ENCODE peak calls at places on chromosomes 12 and 14, in ten cellular contexts. Z, J, K, C, W, P, S, I, M and Y are unnamed samples.
A peak's percentile ranks its signal among the peaks of the same experiment; 100 is the strongest.

GRCh38 chr14:55926007-55926406 is 192.2 kb upstream of the PELI2 start:
- DNase-seq in Z (peak; percentile 74), J (no peak), K (no peak), C (no peak), W (no peak), P (peak; percentile 57), S (no peak), I (no peak), M (peak; percentile 39), Y (no peak)

GRCh38 chr14:53306267-53306721 is 153.2 kb upstream of the DDHD1 start:
- DNase-seq in Z (peak; percentile 74), J (peak; percentile 46), K (peak; percentile 62), C (peak; percentile 77), W (peak; percentile 62), P (peak; percentile 34), S (no peak), I (peak; percentile 68), M (peak; percentile 49), Y (peak; percentile 77)

GRCh38 chr12:95857151-95857550 is 1.6 kb upstream of the SNRPF start:
- DNase-seq in Z (no peak), J (no peak), K (no peak), C (no peak), W (no peak), P (no peak), S (no peak), I (no peak), M (no peak), Y (peak; percentile 55)

GRCh38 chr14:39581474-39581873 is 149.2 kb upstream of the FBXO33 start:
- DNase-seq in Z (no peak), J (no peak), K (no peak), C (peak; percentile 65), W (no peak), P (no peak), S (no peak), I (no peak), M (no peak), Y (no peak)

GRCh38 chr12:130166306-130166705 is 4.0 kb downstream of the FZD10 start:
- DNase-seq in Z (no peak), J (no peak), K (no peak), C (no peak), W (no peak), P (peak; percentile 5), S (no peak), I (no peak), M (no peak), Y (peak; percentile 36)

GRCh38 chr14:68507544-68508081 is 285.3 kb downstream of the ZFP36L1 start:
- DNase-seq in Z (no peak), J (no peak), K (no peak), C (no peak), W (no peak), P (no peak), S (no peak), I (no peak), M (no peak), Y (peak; percentile 14)

GRCh38 chr12:26863515-26863914 is 30.5 kb upstream of the ITPR2 start:
- DNase-seq in Z (no peak), J (no peak), K (no peak), C (peak; percentile 81), W (no peak), P (no peak), S (no peak), I (no peak), M (no peak), Y (no peak)

GRCh38 chr12:105240233-105240632 is 4.3 kb upstream of the APPL2 start:
- DNase-seq in Z (no peak), J (no peak), K (no peak), C (peak; percentile 49), W (no peak), P (no peak), S (no peak), I (no peak), M (no peak), Y (no peak)

GRCh38 chr12:105317942-105318614 is 12.4 kb upstream of the C12orf75 start:
- DNase-seq in Z (no peak), J (no peak), K (no peak), C (no peak), W (no peak), P (no peak), S (no peak), I (no peak), M (no peak), Y (no peak)

GRCh38 chr12:49808686-49809368 is 19.4 kb downstream of the NCKAP5L start:
- DNase-seq in Z (peak; percentile 86), J (peak; percentile 41), K (peak; percentile 63), C (no peak), W (no peak), P (no peak), S (no peak), I (peak; percentile 79), M (no peak), Y (peak; percentile 55)

GRCh38 chr12:66063976-66064375 is 66.6 kb downstream of the LLPH start:
- DNase-seq in Z (no peak), J (no peak), K (no peak), C (no peak), W (no peak), P (no peak), S (no peak), I (no peak), M (no peak), Y (no peak)
- H3K4me1 ChIP-seq in Z (no peaks in the 10 kb centered on the region), J (no peaks in the 10 kb centered on the region), K (no peaks in the 10 kb centered on the region), C (no peaks in the 10 kb centered on the region), W (peaks cover 11% of the 10 kb centered on the region), P (no peaks in the 10 kb centered on the region), S (no peaks in the 10 kb centered on the region), I (no peaks in the 10 kb centered on the region), M (no peaks in the 10 kb centered on the region), Y (peaks cover 26% of the 10 kb centered on the region)

DNA sequence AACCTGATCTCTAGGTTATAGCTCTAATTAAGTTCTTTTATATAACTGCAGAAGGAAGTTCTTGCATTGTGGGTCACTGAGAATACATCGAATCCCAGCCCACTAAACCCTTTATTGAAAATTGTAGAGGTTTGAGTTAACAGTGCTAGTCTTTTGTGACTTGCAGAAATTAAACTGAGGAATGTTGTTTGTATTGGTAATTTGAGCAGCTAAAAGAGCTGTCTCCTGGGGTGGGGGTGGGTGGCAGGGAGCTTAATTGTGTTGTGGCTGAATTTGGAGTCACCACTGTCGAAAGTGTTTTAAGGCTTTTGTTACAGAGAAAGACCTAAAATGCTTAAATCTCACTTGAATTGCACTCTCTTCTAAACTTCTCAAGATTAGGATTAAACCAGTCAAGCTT is 3.2 kb upstream of the COX8C start:
- DNase-seq in Z (no peak), J (no peak), K (no peak), C (no peak), W (no peak), P (no peak), S (no peak), I (no peak), M (no peak), Y (no peak)
- H3K9me3 ChIP-seq in Z (no peaks in the 10 kb centered on the region), J (no peaks in the 10 kb centered on the region), K (no peaks in the 10 kb centered on the region), C (peaks cover 8% of the 10 kb centered on the region), W (peaks cover 10% of the 10 kb centered on the region), P (no peaks in the 10 kb centered on the region), S (no peaks in the 10 kb centered on the region), I (no peaks in the 10 kb centered on the region), M (no peaks in the 10 kb centered on the region), Y (peaks cover 47% of the 10 kb centered on the region)

GRCh38 chr12:790253-790563 is 37.8 kb downstream of the WNK1 start:
- DNase-seq in Z (no peak), J (no peak), K (no peak), C (no peak), W (no peak), P (no peak), S (no peak), I (no peak), M (no peak), Y (no peak)

GRCh38 chr12:793037-793436 is 40.7 kb downstream of the WNK1 start:
- DNase-seq in Z (no peak), J (no peak), K (no peak), C (no peak), W (no peak), P (no peak), S (no peak), I (no peak), M (no peak), Y (no peak)

GRCh38 chr12:790608-791007 is 38.2 kb downstream of the WNK1 start:
- DNase-seq in Z (no peak), J (no peak), K (no peak), C (no peak), W (no peak), P (no peak), S (no peak), I (no peak), M (no peak), Y (no peak)

GRCh38 chr12:795305-795704 is 42.9 kb downstream of the WNK1 start:
- DNase-seq in Z (no peak), J (no peak), K (no peak), C (no peak), W (no peak), P (no peak), S (no peak), I (no peak), M (no peak), Y (no peak)
- H3K4me1 ChIP-seq in Z (no peaks in the 10 kb centered on the region), J (peaks cover 18% of the 10 kb centered on the region), K (peaks cover 54% of the 10 kb centered on the region), C (peaks cover 60% of the 10 kb centered on the region), W (no peaks in the 10 kb centered on the region), P (peaks cover 86% of the 10 kb centered on the region), S (peaks cover 14% of the 10 kb centered on the region), I (no peaks in the 10 kb centered on the region), M (peaks cover 7% of the 10 kb centered on the region), Y (no peaks in the 10 kb centered on the region)

GRCh38 chr12:133107121-133107520 is 23.0 kb downstream of the ZNF891 start:
- DNase-seq in Z (no peak), J (no peak), K (no peak), C (no peak), W (no peak), P (no peak), S (no peak), I (no peak), M (no peak), Y (no peak)

GRCh38 chr12:133106253-133106652 is 23.8 kb downstream of the ZNF891 start:
- DNase-seq in Z (no peak), J (no peak), K (no peak), C (no peak), W (no peak), P (no peak), S (no peak), I (no peak), M (no peak), Y (no peak)

GRCh38 chr12:133105620-133106019 is 24.5 kb downstream of the ZNF891 start:
- DNase-seq in Z (no peak), J (no peak), K (no peak), C (no peak), W (no peak), P (no peak), S (no peak), I (no peak), M (no peak), Y (no peak)

DNA sequence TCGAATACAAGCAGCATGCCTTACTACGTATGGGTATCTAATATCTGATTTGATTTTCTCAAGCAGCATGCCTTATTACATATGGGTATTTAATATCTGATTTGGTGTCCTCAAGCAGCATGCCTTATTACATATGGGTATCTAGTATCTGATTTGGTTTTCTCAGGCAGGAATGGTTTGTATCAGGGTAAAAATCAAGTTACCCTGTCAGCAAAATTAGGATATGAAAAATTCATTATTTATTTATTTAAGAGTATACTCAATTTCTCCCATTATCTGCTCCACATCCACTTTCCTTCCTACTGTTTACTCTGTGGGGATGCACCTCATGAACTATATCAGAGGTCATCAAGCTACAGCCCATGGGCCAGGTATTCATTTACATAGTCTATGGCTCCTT is 21.9 kb downstream of the ZNF891 start:
- DNase-seq in Z (no peak), J (no peak), K (no peak), C (no peak), W (no peak), P (no peak), S (no peak), I (no peak), M (no peak), Y (no peak)
- H3K9me3 ChIP-seq in Z (no peaks in the 10 kb centered on the region), J (peaks cover 100% of the 10 kb centered on the region), K (peaks cover 99% of the 10 kb centered on the region), C (peaks cover 77% of the 10 kb centered on the region), W (peaks cover 95% of the 10 kb centered on the region), P (peaks cover 99% of the 10 kb centered on the region), S (peaks cover 80% of the 10 kb centered on the region), I (peaks cover 21% of the 10 kb centered on the region), M (peaks cover 86% of the 10 kb centered on the region), Y (peaks cover 94% of the 10 kb centered on the region)

GRCh38 chr12:89702503-89702902 is 6.1 kb downstream of the ATP2B1 start:
- DNase-seq in Z (no peak), J (no peak), K (no peak), C (no peak), W (no peak), P (no peak), S (no peak), I (no peak), M (no peak), Y (no peak)
- H3K4me1 ChIP-seq in Z (peaks cover 11% of the 10 kb centered on the region), J (peaks cover 8% of the 10 kb centered on the region), K (peaks cover 12% of the 10 kb centered on the region), C (peaks cover 9% of the 10 kb centered on the region), W (peaks cover 2% of the 10 kb centered on the region), P (peaks cover 37% of the 10 kb centered on the region), S (peaks cover 12% of the 10 kb centered on the region), I (no peaks in the 10 kb centered on the region), M (peaks cover 9% of the 10 kb centered on the region), Y (no peaks in the 10 kb centered on the region)